ENCODE peak calls at places on chromosome 16, in nine cellular contexts. V, K, E, P, S, H, O, Z and G are unnamed samples.

GRCh38 chr16:89507834-89508590 is at the start of gene SPG7:
- DNase-seq in H (peak; percentile 88), S (peak; percentile 70), E (peak; percentile 85), V (peak; percentile 95), O (peak; percentile 85), K (peak; percentile 85), P (peak; percentile 87), Z (peak; percentile 92), G (peak; percentile 96)

GRCh38 chr16:86181526-86181925 is 282.6 kb downstream of the IRF8 start:
- DNase-seq in P (no peak), Z (no peak), O (no peak), V (no peak), H (no peak), S (no peak), E (no peak), K (no peak), G (no peak)

GRCh38 chr16:65111306-65111705 is 10.6 kb downstream of the CDH11 start:
- DNase-seq in O (no peak), S (no peak), K (no peak), E (no peak), H (no peak), Z (no peak), V (no peak), P (no peak), G (no peak)

GRCh38 chr16:9053006-9053601 is 38.3 kb upstream of the HAPSTR1 start:
- DNase-seq in O (no peak), P (peak; percentile 90), V (no peak), H (no peak), Z (peak; percentile 87), S (peak; percentile 65), K (peak; percentile 83), E (peak; percentile 51), G (peak; percentile 95)

GRCh38 chr16:57146735-57147134 is 39.1 kb downstream of the PSME3IP1 start:
- DNase-seq in Z (peak; percentile 18), E (no peak), V (peak; percentile 30), H (no peak), O (no peak), P (no peak), S (no peak), K (no peak), G (peak; percentile 49)

GRCh38 chr16:2152695-2153506 is 2.7 kb upstream of the TRAF7 start:
- DNase-seq in O (peak; percentile 33), V (no peak), S (no peak), P (no peak), E (no peak), H (no peak), Z (peak; percentile 62), K (peak; percentile 16), G (peak; percentile 33)

GRCh38 chr16:5615868-5616642 is 518.5 kb upstream of the EEF2KMT start:
- DNase-seq in O (peak; percentile 23), V (no peak), E (peak; percentile 14), S (no peak), P (peak; percentile 60), H (peak; percentile 6), K (peak; percentile 5), Z (peak; percentile 88), G (peak; percentile 92)

GRCh38 chr16:86517652-86518258 is 7.4 kb downstream of the FOXF1 start:
- DNase-seq in K (peak; percentile 65), O (peak; percentile 18), Z (peak; percentile 79), V (peak; percentile 88), H (no peak), S (peak; percentile 13), P (peak; percentile 74), E (peak; percentile 57), G (peak; percentile 80)

GRCh38 chr16:61295311-61295710 is 740.9 kb downstream of the CDH8 start:
- DNase-seq in V (no peak), P (no peak), O (no peak), E (no peak), K (peak; percentile 8), Z (no peak), S (peak; percentile 4), H (no peak), G (no peak)

GRCh38 chr16:87293990-87294389 is 23.2 kb downstream of the C16orf95 start:
- DNase-seq in K (no peak), H (no peak), O (no peak), S (no peak), Z (no peak), E (no peak), V (no peak), P (no peak), G (no peak)

GRCh38 chr16:71917900-71918299 is 22.6 kb downstream of the IST1 start:
- DNase-seq in V (no peak), E (no peak), K (peak; percentile 73), H (no peak), S (no peak), O (no peak), Z (no peak), P (no peak), G (no peak)

GRCh38 chr16:76946879-76947278 is 244.1 kb upstream of the MON1B start:
- DNase-seq in O (peak; percentile 38), P (no peak), V (no peak), H (no peak), S (peak; percentile 68), E (no peak), Z (peak; percentile 25), K (peak; percentile 86), G (no peak)

GRCh38 chr16:25155553-25156460 is 44.3 kb downstream of the LCMT1 start:
- DNase-seq in V (no peak), P (no peak), E (no peak), O (no peak), K (peak; percentile 31), S (no peak), Z (no peak), H (no peak), G (no peak)

GRCh38 chr16:14378131-14378551 is 251.9 kb downstream of the PARN start:
- DNase-seq in Z (no peak), E (no peak), H (no peak), S (peak; percentile 80), P (peak; percentile 57), V (no peak), K (peak; percentile 71), O (peak; percentile 87), G (no peak)

GRCh38 chr16:56625943-56626654 is 518 bp downstream of the MT1E start:
- DNase-seq in Z (no peak), S (no peak), E (peak; percentile 80), V (peak; percentile 94), O (no peak), P (no peak), H (no peak), K (peak; percentile 85), G (no peak)

GRCh38 chr16:29007865-29008593 is 23.2 kb downstream of the LAT start:
- DNase-seq in V (no peak), K (peak; percentile 83), S (peak; percentile 29), H (peak; percentile 57), Z (no peak), P (no peak), O (no peak), E (no peak), G (no peak)

GRCh38 chr16:1397779-1398178 is 16.7 kb downstream of the UNKL start:
- DNase-seq in K (no peak), E (no peak), V (no peak), P (no peak), O (no peak), Z (no peak), H (no peak), S (no peak), G (no peak)

GRCh38 chr16:79175286-79176057 is 425.1 kb downstream of the MAF start:
- DNase-seq in E (no peak), Z (no peak), H (no peak), K (no peak), V (no peak), S (peak; percentile 75), O (no peak), P (no peak), G (no peak)

GRCh38 chr16:73048292-73049050 is 543 bp upstream of the ZFHX3 start:
- DNase-seq in E (peak; percentile 80), S (no peak), O (no peak), Z (peak; percentile 62), H (no peak), V (peak; percentile 91), P (peak; percentile 92), K (peak; percentile 56), G (peak; percentile 86)

GRCh38 chr16:71929048-71929447 is 33.7 kb downstream of the IST1 start:
- DNase-seq in V (no peak), H (no peak), S (no peak), P (no peak), K (peak; percentile 77), Z (peak; percentile 42), O (no peak), E (peak; percentile 25), G (no peak)

GRCh38 chr16:11100239-11100750 is 155.7 kb downstream of the SOCS1 start:
- DNase-seq in O (peak; percentile 87), H (no peak), V (peak; percentile 89), S (no peak), E (peak; percentile 64), K (peak; percentile 92), P (no peak), Z (peak; percentile 26), G (peak; percentile 70)

GRCh38 chr16:86355951-86356350 is 154.4 kb upstream of the FOXF1 start:
- DNase-seq in K (no peak), E (no peak), V (no peak), S (no peak), Z (no peak), O (no peak), H (no peak), P (no peak), G (no peak)

GRCh38 chr16:85944572-85945423 is 45.8 kb downstream of the IRF8 start:
- DNase-seq in Z (no peak), H (no peak), O (no peak), S (no peak), V (no peak), P (no peak), E (no peak), K (no peak), G (no peak)

GRCh38 chr16:27761816-27762215 is 211.9 kb downstream of the KATNIP start:
- DNase-seq in S (no peak), Z (no peak), P (no peak), V (no peak), K (no peak), O (no peak), E (no peak), H (no peak), G (no peak)

GRCh38 chr16:87248704-87249103 is 68.5 kb downstream of the C16orf95 start:
- DNase-seq in H (no peak), Z (no peak), O (no peak), E (no peak), S (no peak), K (no peak), P (no peak), V (no peak), G (no peak)

GRCh38 chr16:73019456-73020362 is 28.2 kb downstream of the ZFHX3 start:
- DNase-seq in O (no peak), S (peak; percentile 67), P (no peak), V (no peak), Z (peak; percentile 44), E (no peak), H (no peak), K (peak; percentile 91), G (no peak)

GRCh38 chr16:19710191-19710908 is 7.7 kb downstream of the KNOP1 start:
- DNase-seq in V (no peak), Z (no peak), S (no peak), K (no peak), H (no peak), O (no peak), E (no peak), P (no peak), G (peak; percentile 75)

GRCh38 chr16:57938936-57939871 is 31.7 kb downstream of the CNGB1 start:
- DNase-seq in V (peak; percentile 92), Z (no peak), S (peak; percentile 79), K (peak; percentile 61), O (no peak), P (no peak), E (peak; percentile 60), H (no peak), G (no peak)

GRCh38 chr16:13305019-13305755 is 403.8 kb downstream of the SHISA9 start:
- DNase-seq in Z (no peak), O (peak; percentile 21), H (no peak), E (no peak), S (no peak), K (no peak), P (no peak), V (no peak), G (no peak)

GRCh38 chr16:46920402-46921068 is 36.4 kb downstream of the GPT2 start:
- DNase-seq in S (no peak), K (no peak), O (no peak), E (no peak), V (no peak), H (no peak), Z (no peak), P (no peak), G (no peak)

GRCh38 chr16:12971216-12971615 is 69.8 kb downstream of the SHISA9 start:
- DNase-seq in P (no peak), K (peak; percentile 16), O (peak; percentile 99), V (no peak), H (no peak), E (peak; percentile 16), Z (no peak), S (peak; percentile 17), G (no peak)